ENCODE peak calls at places on chromosomes 4 and X, in seven cellular contexts. One of them, this sample, is unnamed.
A peak's percentile ranks its signal among the peaks of the same experiment; 100 is the strongest.

GRCh38 chr4:168162604-168163003 is 70.3 kb downstream of the ANXA10 start:
- DNase-seq in heart right ventricle: no peak
- DNase-seq in Karpas-422: no peak
- DNase-seq in spleen: no peak
- DNase-seq in SK-N-SH: no peak
- DNase-seq in upper lobe of left lung: no peak
- DNase-seq in IMR-90: peak; percentile 47
- DNase-seq in this sample: no peak

GRCh38 chrX:15160558-15160957 is 109.3 kb downstream of the ASB9 start:
- DNase-seq in heart right ventricle: no peak
- DNase-seq in IMR-90: no peak
- DNase-seq in upper lobe of left lung: no peak
- DNase-seq in spleen: no peak
- DNase-seq in Karpas-422: peak; percentile 24
- DNase-seq in SK-N-SH: no peak
- DNase-seq in this sample: no peak

GRCh38 chr4:110793890-110794588 is 171.2 kb upstream of the PITX2 start:
- DNase-seq in IMR-90: no peak
- DNase-seq in spleen: no peak
- DNase-seq in Karpas-422: no peak
- DNase-seq in upper lobe of left lung: no peak
- DNase-seq in heart right ventricle: no peak
- DNase-seq in SK-N-SH: no peak
- DNase-seq in this sample: no peak

GRCh38 chr4:128574706-128575105 is 234.8 kb upstream of the JADE1 start:
- DNase-seq in Karpas-422: peak; percentile 97
- DNase-seq in IMR-90: peak; percentile 68
- DNase-seq in SK-N-SH: peak; percentile 42
- DNase-seq in spleen: peak; percentile 81
- DNase-seq in heart right ventricle: peak; percentile 22
- DNase-seq in upper lobe of left lung: peak; percentile 76
- DNase-seq in this sample: peak; percentile 43

GRCh38 chr4:176376032-176376614 is 56.4 kb downstream of the SPCS3 start:
- DNase-seq in spleen: no peak
- DNase-seq in Karpas-422: peak; percentile 56
- DNase-seq in SK-N-SH: peak; percentile 8
- DNase-seq in heart right ventricle: no peak
- DNase-seq in IMR-90: peak; percentile 53
- DNase-seq in upper lobe of left lung: no peak
- DNase-seq in this sample: no peak

GRCh38 chr4:72318771-72319170 is 250.2 kb downstream of the ADAMTS3 start:
- DNase-seq in IMR-90: no peak
- DNase-seq in SK-N-SH: no peak
- DNase-seq in spleen: no peak
- DNase-seq in upper lobe of left lung: no peak
- DNase-seq in heart right ventricle: no peak
- DNase-seq in Karpas-422: no peak
- DNase-seq in this sample: no peak

GRCh38 chr4:10022346-10023049 is 1.2 kb upstream of the SLC2A9 start:
- DNase-seq in spleen: no peak
- DNase-seq in IMR-90: no peak
- DNase-seq in Karpas-422: no peak
- DNase-seq in SK-N-SH: no peak
- DNase-seq in upper lobe of left lung: no peak
- DNase-seq in heart right ventricle: no peak
- DNase-seq in this sample: no peak

GRCh38 chr4:186137193-186137792 is 32.8 kb downstream of the FAM149A start:
- DNase-seq in spleen: no peak
- DNase-seq in IMR-90: peak; percentile 27
- DNase-seq in upper lobe of left lung: no peak
- DNase-seq in Karpas-422: peak; percentile 65
- DNase-seq in SK-N-SH: peak; percentile 55
- DNase-seq in heart right ventricle: no peak
- DNase-seq in this sample: no peak

GRCh38 chrX:64427787-64428186 is 32.5 kb upstream of the MTMR8 start:
- DNase-seq in SK-N-SH: no peak
- DNase-seq in spleen: no peak
- DNase-seq in heart right ventricle: no peak
- DNase-seq in upper lobe of left lung: no peak
- DNase-seq in Karpas-422: no peak
- DNase-seq in IMR-90: no peak
- DNase-seq in this sample: no peak

GRCh38 chr4:13706716-13707115 is 79.2 kb upstream of the BOD1L1 start:
- DNase-seq in SK-N-SH: no peak
- DNase-seq in Karpas-422: no peak
- DNase-seq in upper lobe of left lung: no peak
- DNase-seq in IMR-90: no peak
- DNase-seq in heart right ventricle: no peak
- DNase-seq in spleen: no peak
- DNase-seq in this sample: no peak

GRCh38 chr4:128350449-128351045 is 62.9 kb upstream of the PGRMC2 start:
- DNase-seq in SK-N-SH: no peak
- DNase-seq in spleen: no peak
- DNase-seq in Karpas-422: no peak
- DNase-seq in heart right ventricle: no peak
- DNase-seq in upper lobe of left lung: no peak
- DNase-seq in IMR-90: no peak
- DNase-seq in this sample: no peak

GRCh38 chrX:18874560-18875255 is 109.2 kb downstream of the PHKA2 start:
- DNase-seq in Karpas-422: no peak
- DNase-seq in heart right ventricle: no peak
- DNase-seq in spleen: peak; percentile 14
- DNase-seq in IMR-90: no peak
- DNase-seq in upper lobe of left lung: no peak
- DNase-seq in SK-N-SH: no peak
- DNase-seq in this sample: no peak

GRCh38 chr4:169810325-169811323 is 52.9 kb upstream of the HPF1 start:
- DNase-seq in spleen: no peak
- DNase-seq in Karpas-422: peak; percentile 76
- DNase-seq in SK-N-SH: peak; percentile 64
- DNase-seq in heart right ventricle: no peak
- DNase-seq in IMR-90: peak; percentile 81
- DNase-seq in upper lobe of left lung: no peak
- DNase-seq in this sample: peak; percentile 16

GRCh38 chrX:105822138-105823091 is at the start of gene NRK:
- DNase-seq in IMR-90: no peak
- DNase-seq in spleen: peak; percentile 60
- DNase-seq in Karpas-422: no peak
- DNase-seq in SK-N-SH: peak; percentile 27
- DNase-seq in heart right ventricle: peak; percentile 24
- DNase-seq in upper lobe of left lung: no peak
- DNase-seq in this sample: peak; percentile 34

GRCh38 chr4:169492436-169493163 is 119.8 kb downstream of the NEK1 start:
- DNase-seq in spleen: no peak
- DNase-seq in SK-N-SH: peak; percentile 33
- DNase-seq in heart right ventricle: no peak
- DNase-seq in upper lobe of left lung: no peak
- DNase-seq in IMR-90: peak; percentile 44
- DNase-seq in Karpas-422: peak; percentile 67
- DNase-seq in this sample: no peak

GRCh38 chrX:45154033-45154360 is 46.7 kb downstream of the DIPK2B start:
- DNase-seq in heart right ventricle: no peak
- DNase-seq in IMR-90: no peak
- DNase-seq in upper lobe of left lung: no peak
- DNase-seq in SK-N-SH: no peak
- DNase-seq in Karpas-422: no peak
- DNase-seq in spleen: no peak
- DNase-seq in this sample: no peak

GRCh38 chr4:2794707-2795557 is 2.0 kb downstream of the SH3BP2 start:
- DNase-seq in IMR-90: peak; percentile 79
- DNase-seq in heart right ventricle: peak; percentile 69
- DNase-seq in spleen: peak; percentile 92
- DNase-seq in Karpas-422: no peak
- DNase-seq in SK-N-SH: no peak
- DNase-seq in upper lobe of left lung: peak; percentile 88
- DNase-seq in this sample: peak; percentile 76

GRCh38 chr4:2823301-2823670 is 20.4 kb upstream of the ADD1 start:
- DNase-seq in heart right ventricle: peak; percentile 14
- DNase-seq in SK-N-SH: no peak
- DNase-seq in Karpas-422: no peak
- DNase-seq in IMR-90: no peak
- DNase-seq in upper lobe of left lung: no peak
- DNase-seq in spleen: no peak
- DNase-seq in this sample: no peak

GRCh38 chr4:87803421-87803820 is 4.1 kb downstream of the IBSP start:
- DNase-seq in heart right ventricle: no peak
- DNase-seq in Karpas-422: no peak
- DNase-seq in IMR-90: no peak
- DNase-seq in SK-N-SH: no peak
- DNase-seq in upper lobe of left lung: no peak
- DNase-seq in spleen: no peak
- DNase-seq in this sample: no peak

GRCh38 chrX:105564536-105564935 is 257.8 kb upstream of the NRK start:
- DNase-seq in Karpas-422: no peak
- DNase-seq in spleen: no peak
- DNase-seq in IMR-90: peak; percentile 20
- DNase-seq in upper lobe of left lung: no peak
- DNase-seq in heart right ventricle: no peak
- DNase-seq in SK-N-SH: no peak
- DNase-seq in this sample: no peak

GRCh38 chrX:79325263-79325958 is 41.7 kb downstream of the ITM2A start:
- DNase-seq in Karpas-422: no peak
- DNase-seq in IMR-90: no peak
- DNase-seq in upper lobe of left lung: peak; percentile 32
- DNase-seq in spleen: peak; percentile 37
- DNase-seq in SK-N-SH: no peak
- DNase-seq in heart right ventricle: no peak
- DNase-seq in this sample: no peak

GRCh38 chr4:81314196-81314896 is 99.3 kb upstream of the PRKG2 start:
- DNase-seq in Karpas-422: no peak
- DNase-seq in upper lobe of left lung: peak; percentile 43
- DNase-seq in heart right ventricle: peak; percentile 17
- DNase-seq in IMR-90: peak; percentile 91
- DNase-seq in spleen: no peak
- DNase-seq in SK-N-SH: no peak
- DNase-seq in this sample: peak; percentile 72

GRCh38 chrX:20388594-20388993 is 121.9 kb upstream of the RPS6KA3 start:
- DNase-seq in IMR-90: no peak
- DNase-seq in heart right ventricle: no peak
- DNase-seq in Karpas-422: no peak
- DNase-seq in SK-N-SH: no peak
- DNase-seq in spleen: no peak
- DNase-seq in upper lobe of left lung: no peak
- DNase-seq in this sample: no peak

GRCh38 chrX:40058719-40059118 is 39.0 kb downstream of the BCOR start:
- DNase-seq in SK-N-SH: no peak
- DNase-seq in Karpas-422: no peak
- DNase-seq in upper lobe of left lung: peak; percentile 71
- DNase-seq in IMR-90: no peak
- DNase-seq in heart right ventricle: no peak
- DNase-seq in spleen: no peak
- DNase-seq in this sample: no peak

GRCh38 chr4:151371045-151371605 is 37.9 kb upstream of the FHIP1A start:
- DNase-seq in spleen: no peak
- DNase-seq in IMR-90: no peak
- DNase-seq in upper lobe of left lung: no peak
- DNase-seq in heart right ventricle: no peak
- DNase-seq in Karpas-422: no peak
- DNase-seq in SK-N-SH: no peak
- DNase-seq in this sample: no peak

GRCh38 chr4:106201373-106201772 is 114.6 kb downstream of the TBCK start:
- DNase-seq in heart right ventricle: no peak
- DNase-seq in Karpas-422: peak; percentile 67
- DNase-seq in spleen: no peak
- DNase-seq in IMR-90: peak; percentile 12
- DNase-seq in upper lobe of left lung: no peak
- DNase-seq in SK-N-SH: peak; percentile 28
- DNase-seq in this sample: no peak

GRCh38 chrX:23959781-23960180 is 52.0 kb downstream of the CXorf58 start:
- DNase-seq in Karpas-422: no peak
- DNase-seq in spleen: no peak
- DNase-seq in IMR-90: no peak
- DNase-seq in SK-N-SH: no peak
- DNase-seq in heart right ventricle: no peak
- DNase-seq in upper lobe of left lung: no peak
- DNase-seq in this sample: no peak
- H3K4me3 ChIP-seq in Karpas-422: no peak overlapping the region
- H3K4me3 ChIP-seq in spleen: no peak overlapping the region
- H3K4me3 ChIP-seq in IMR-90: no peak overlapping the region
- H3K4me3 ChIP-seq in SK-N-SH: no peak overlapping the region
- H3K4me3 ChIP-seq in heart right ventricle: no peak overlapping the region
- H3K4me3 ChIP-seq in upper lobe of left lung: no peak overlapping the region
- H3K4me3 ChIP-seq in this sample: no peak overlapping the region

DNA sequence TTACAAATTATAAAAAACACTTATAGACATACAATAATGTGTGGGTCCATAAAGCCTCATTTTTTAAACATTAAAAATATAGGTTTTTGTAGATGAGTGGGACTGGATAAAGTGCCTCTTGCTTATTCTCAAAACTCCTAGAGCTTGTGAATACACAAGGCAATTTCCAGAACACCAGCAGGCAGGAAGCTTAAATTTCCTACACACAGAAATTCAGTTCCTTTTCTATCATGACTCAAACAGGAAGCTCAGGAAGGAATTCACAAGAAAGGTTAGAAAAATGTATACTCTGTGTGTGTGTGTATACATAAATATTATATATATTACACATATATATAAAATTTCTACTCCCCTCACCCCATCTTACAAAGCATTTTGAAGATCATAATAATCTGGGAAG is 11.3 kb downstream of the MAGEB6 start:
- DNase-seq in upper lobe of left lung: no peak
- DNase-seq in Karpas-422: no peak
- DNase-seq in spleen: no peak
- DNase-seq in heart right ventricle: no peak
- DNase-seq in SK-N-SH: no peak
- DNase-seq in IMR-90: no peak
- DNase-seq in this sample: no peak
- H3K27me3 ChIP-seq in upper lobe of left lung: no peaks in the 10 kb centered on the region
- H3K27me3 ChIP-seq in Karpas-422: no peaks in the 10 kb centered on the region
- H3K27me3 ChIP-seq in spleen: no peaks in the 10 kb centered on the region
- H3K27me3 ChIP-seq in heart right ventricle: no peaks in the 10 kb centered on the region
- H3K27me3 ChIP-seq in SK-N-SH: no peaks in the 10 kb centered on the region
- H3K27me3 ChIP-seq in IMR-90: no peaks in the 10 kb centered on the region
- H3K27me3 ChIP-seq in this sample: no peaks in the 10 kb centered on the region

DNA sequence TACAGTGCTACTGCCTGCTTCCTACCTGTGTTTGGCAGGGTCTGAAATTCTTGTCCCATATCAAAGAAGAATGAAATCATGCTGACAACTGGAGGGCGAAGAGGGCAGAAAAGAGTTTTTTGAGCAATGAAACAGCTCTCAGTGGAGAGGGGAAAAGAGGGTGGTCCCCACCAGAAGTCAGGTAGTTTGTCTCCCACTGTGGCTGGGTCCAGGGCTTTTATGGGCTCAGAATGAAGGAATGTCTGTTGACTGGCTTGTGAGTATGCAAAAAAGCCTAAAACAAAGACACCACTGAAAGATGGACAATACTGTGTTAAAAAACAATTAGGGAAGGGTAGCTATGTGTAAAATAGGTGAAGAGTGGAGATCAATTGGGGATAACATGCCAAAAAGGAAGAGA is 115.0 kb downstream of the ADAM29 start:
- DNase-seq in heart right ventricle: no peak
- DNase-seq in upper lobe of left lung: no peak
- DNase-seq in SK-N-SH: no peak
- DNase-seq in Karpas-422: no peak
- DNase-seq in spleen: no peak
- DNase-seq in IMR-90: no peak
- DNase-seq in this sample: no peak
- H3K9me3 ChIP-seq in heart right ventricle: no peaks in the 10 kb centered on the region
- H3K9me3 ChIP-seq in upper lobe of left lung: no peaks in the 10 kb centered on the region
- H3K9me3 ChIP-seq in SK-N-SH: no peaks in the 10 kb centered on the region
- H3K9me3 ChIP-seq in Karpas-422: no peaks in the 10 kb centered on the region
- H3K9me3 ChIP-seq in spleen: peaks cover 26% of the 10 kb centered on the region
- H3K9me3 ChIP-seq in IMR-90: peaks cover 7% of the 10 kb centered on the region
- H3K9me3 ChIP-seq in this sample: peaks cover 9% of the 10 kb centered on the region

GRCh38 chrX:12614266-12614665 is 176.9 kb upstream of the PRPS2 start:
- DNase-seq in Karpas-422: no peak
- DNase-seq in IMR-90: no peak
- DNase-seq in upper lobe of left lung: no peak
- DNase-seq in heart right ventricle: no peak
- DNase-seq in SK-N-SH: no peak
- DNase-seq in spleen: no peak
- DNase-seq in this sample: no peak
- H3K4me3 ChIP-seq in Karpas-422: no peak overlapping the region
- H3K4me3 ChIP-seq in IMR-90: no peak overlapping the region
- H3K4me3 ChIP-seq in upper lobe of left lung: no peak overlapping the region
- H3K4me3 ChIP-seq in heart right ventricle: no peak overlapping the region
- H3K4me3 ChIP-seq in SK-N-SH: no peak overlapping the region
- H3K4me3 ChIP-seq in spleen: no peak overlapping the region
- H3K4me3 ChIP-seq in this sample: no peak overlapping the region

This sample was measured in heart left ventricle.